ENCODE peak calls at places on chromosomes 16 and 17, in seven cellular contexts. F is mesendoderm, W is IMR-90, C is trophoblast cell, J is H9, R is mesenchymal stem cell, X is H1. Y is an unnamed sample.

GRCh38 chr17:69335018-69335417 is 8.1 kb upstream of the ABCA5 start:
- DNase-seq in C (peak; percentile 62), X (no peak), F (peak; percentile 76), J (no peak), W (peak; percentile 60), R (peak; percentile 50), Y (no peak)

GRCh38 chr17:64357191-64357981 is 33.3 kb downstream of the PECAM1 start:
- DNase-seq in F (peak; percentile 36), X (no peak), R (peak; percentile 91), J (peak; percentile 46), W (peak; percentile 94), C (peak; percentile 17), Y (no peak)

GRCh38 chr17:13671771-13672170 is 70.0 kb upstream of the HS3ST3A1 start:
- DNase-seq in C (no peak), F (peak; percentile 45), R (peak; percentile 41), J (no peak), X (no peak), W (no peak), Y (no peak)

GRCh38 chr16:82311528-82311927 is 141.5 kb upstream of the MPHOSPH6 start:
- DNase-seq in W (no peak), X (no peak), R (no peak), J (no peak), F (no peak), C (no peak), Y (no peak)

GRCh38 chr16:27817038-27817437 is 246.5 kb downstream of the GSG1L start:
- DNase-seq in F (no peak), C (no peak), J (no peak), X (no peak), W (no peak), R (no peak), Y (no peak)

GRCh38 chr16:85253127-85253941 is 141.1 kb upstream of the CIBAR2 start:
- DNase-seq in C (peak; percentile 53), W (peak; percentile 29), J (peak; percentile 82), F (peak; percentile 52), X (no peak), R (peak; percentile 52), Y (peak; percentile 63)

GRCh38 chr16:86540894-86541293 is 14.1 kb downstream of the MTHFSD start:
- DNase-seq in J (no peak), X (no peak), R (no peak), F (no peak), C (no peak), W (no peak), Y (no peak)

GRCh38 chr16:27432600-27432957 is 30.6 kb downstream of the IL21R start:
- DNase-seq in W (peak; percentile 82), R (peak; percentile 51), X (no peak), C (peak; percentile 82), J (peak; percentile 12), F (peak; percentile 83), Y (no peak)

GRCh38 chr17:8326591-8327583 is 12.8 kb upstream of the ODF4 start:
- DNase-seq in F (peak; percentile 49), C (no peak), X (no peak), J (no peak), R (peak; percentile 45), W (no peak), Y (no peak)

GRCh38 chr17:10292057-10292931 is 80.5 kb downstream of the MYH13 start:
- DNase-seq in R (peak; percentile 38), C (peak; percentile 76), F (peak; percentile 56), X (no peak), W (peak; percentile 26), J (no peak), Y (no peak)

GRCh38 chr16:80369559-80369958 is 171.2 kb upstream of the DYNLRB2 start:
- DNase-seq in F (peak; percentile 80), C (peak; percentile 58), W (peak; percentile 60), R (peak; percentile 21), X (peak; percentile 36), J (peak; percentile 61), Y (peak; percentile 59)

GRCh38 chr16:11691771-11692170 is 23.5 kb downstream of the SNN start:
- DNase-seq in J (no peak), X (no peak), C (no peak), R (no peak), W (no peak), F (no peak), Y (no peak)

GRCh38 chr17:28710948-28711722 is 553 bp downstream of the PROCA1 start:
- DNase-seq in C (peak; percentile 90), J (peak; percentile 99), R (peak; percentile 90), X (peak; percentile 83), F (peak; percentile 97), W (peak; percentile 85), Y (peak; percentile 93)

GRCh38 chr17:82984751-82985435 is 94.5 kb upstream of the METRNL start:
- DNase-seq in R (no peak), W (no peak), X (no peak), J (no peak), C (no peak), F (no peak), Y (no peak)

GRCh38 chr17:4604111-4604644 is 19.8 kb downstream of the SMTNL2 start:
- DNase-seq in W (peak; percentile 62), J (no peak), R (peak; percentile 43), C (peak; percentile 73), F (no peak), X (no peak), Y (no peak)

GRCh38 chr16:86455116-86455515 is 55.2 kb upstream of the FOXF1 start:
- DNase-seq in W (peak; percentile 100), J (no peak), C (no peak), R (peak; percentile 79), X (no peak), F (no peak), Y (no peak)

GRCh38 chr16:66928702-66929388 is 3.5 kb upstream of the RRAD start:
- DNase-seq in F (peak; percentile 42), J (peak; percentile 70), C (no peak), X (peak; percentile 34), R (peak; percentile 55), W (peak; percentile 35), Y (no peak)

GRCh38 chr16:4370570-4371480 is 823 bp upstream of the VASN start:
- DNase-seq in F (no peak), J (no peak), C (no peak), R (peak; percentile 99), W (peak; percentile 93), X (no peak), Y (no peak)

GRCh38 chr16:84138824-84139627 is 6.0 kb downstream of the HSDL1 start:
- DNase-seq in C (no peak), R (peak; percentile 66), W (peak; percentile 52), J (no peak), F (peak; percentile 72), X (no peak), Y (no peak)

GRCh38 chr17:61641715-61642114 is 50.7 kb upstream of the NACA2 start:
- DNase-seq in C (no peak), F (no peak), W (no peak), X (no peak), J (no peak), R (no peak), Y (no peak)

GRCh38 chr17:57604771-57605733 is 140.0 kb downstream of the CCDC182 start:
- DNase-seq in J (no peak), X (no peak), W (peak; percentile 55), R (peak; percentile 64), C (no peak), F (no peak), Y (no peak)

GRCh38 chr17:18954321-18954720 is 2.4 kb downstream of the SLC5A10 start:
- DNase-seq in F (no peak), W (no peak), X (no peak), C (no peak), J (no peak), R (no peak), Y (no peak)

GRCh38 chr17:42354956-42355843 is 33.0 kb downstream of the STAT3 start:
- DNase-seq in F (no peak), C (no peak), W (no peak), X (no peak), J (no peak), R (peak; percentile 39), Y (no peak)

GRCh38 chr17:27861979-27862378 is 31.2 kb downstream of the LYRM9 start:
- DNase-seq in R (no peak), C (peak; percentile 89), X (no peak), W (no peak), F (no peak), J (no peak), Y (no peak)

GRCh38 chr16:84836234-84836647 is 16.5 kb downstream of the CRISPLD2 start:
- DNase-seq in J (peak; percentile 78), C (no peak), W (peak; percentile 100), R (peak; percentile 99), X (peak; percentile 38), F (peak; percentile 90), Y (peak; percentile 51)

GRCh38 chr17:80191720-80192265 is 22.0 kb downstream of the CARD14 start:
- DNase-seq in C (no peak), X (no peak), J (no peak), W (no peak), F (no peak), R (no peak), Y (no peak)
- H2BK120ac ChIP-seq in C (no peak overlapping the region), X (no peak overlapping the region), J (no peak overlapping the region), W (no peak overlapping the region), F (no peak overlapping the region), R (no peak overlapping the region), Y (peak overlapping the region; percentile 85)

GRCh38 chr17:30570191-30570590 is 93.0 kb downstream of the GOSR1 start:
- DNase-seq in F (no peak), R (no peak), J (no peak), W (no peak), C (no peak), X (no peak), Y (no peak)
- H3K18ac ChIP-seq in F (no peak overlapping the region), R (no peak overlapping the region), J (no peak overlapping the region), W (no peak overlapping the region), C (no peak overlapping the region), X (no peak overlapping the region), Y (peak overlapping the region; percentile 64)

DNA sequence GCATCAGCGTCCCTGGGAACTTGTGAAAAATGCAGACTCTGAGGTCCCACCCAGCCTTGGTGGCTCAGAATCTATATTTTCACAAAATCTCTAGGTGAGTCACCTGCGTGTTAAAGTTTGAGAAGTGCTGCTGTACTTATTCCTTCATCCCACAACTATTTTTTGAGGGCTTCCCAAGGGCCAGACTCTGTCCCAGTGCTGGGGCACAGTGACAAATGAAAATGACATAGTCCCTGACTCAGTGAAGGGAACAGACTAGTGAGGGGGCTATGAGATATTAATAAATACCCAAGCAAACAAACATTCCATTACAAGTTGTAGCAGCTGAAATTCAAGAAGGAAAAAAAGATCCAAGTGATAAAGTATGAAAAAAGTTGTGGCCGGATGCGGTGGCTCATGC is 9.9 kb upstream of the EMP2 start:
- DNase-seq in J (no peak), C (no peak), X (no peak), R (no peak), W (no peak), F (no peak), Y (no peak)
- H2BK120ac ChIP-seq in J (no peak overlapping the region), C (no peak overlapping the region), X (no peak overlapping the region), R (no peak overlapping the region), W (no peak overlapping the region), F (no peak overlapping the region), Y (no peak overlapping the region)

DNA sequence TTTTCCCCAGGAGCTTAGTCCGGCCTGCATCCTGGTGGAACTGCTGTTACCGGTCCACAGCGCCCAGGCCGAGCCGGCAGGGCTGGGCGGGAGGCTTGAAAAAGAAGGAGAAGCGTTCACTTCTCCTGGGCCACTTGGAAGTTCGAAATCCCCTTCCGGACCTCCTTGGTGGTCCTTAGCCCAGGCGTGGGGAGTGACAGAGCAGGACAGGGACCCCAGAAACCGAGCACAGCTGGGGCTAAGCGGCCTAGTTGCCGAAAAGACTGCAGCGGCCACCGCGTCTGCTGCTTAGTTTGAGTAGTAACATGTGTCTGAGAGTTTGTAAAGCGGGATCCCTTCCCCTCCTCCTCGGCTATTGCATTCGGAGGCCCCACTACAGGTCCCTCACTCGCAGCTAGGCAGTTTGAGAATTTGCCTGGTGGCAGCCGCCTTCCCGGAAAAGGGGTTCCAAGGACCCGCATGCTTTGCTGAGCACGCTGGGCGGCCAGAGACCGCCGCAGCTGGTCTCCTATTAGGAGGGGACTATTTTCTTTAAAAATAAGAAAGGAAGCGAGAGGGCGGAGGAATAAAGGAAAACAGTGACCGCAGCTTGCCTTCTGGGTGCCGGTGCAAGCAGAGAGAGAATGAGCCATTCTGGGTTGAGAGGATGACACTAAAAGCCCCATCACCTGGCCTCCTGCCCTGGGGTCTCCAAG is 980 bp upstream of the HOXB5 start:
- DNase-seq in R (peak; percentile 81), F (no peak), C (no peak), X (no peak), W (peak; percentile 63), J (no peak), Y (no peak)
- H3K18ac ChIP-seq in R (peak overlapping the region; percentile 94), F (no peak overlapping the region), C (no peak overlapping the region), X (no peak overlapping the region), W (peak overlapping the region; percentile 58), J (no peak overlapping the region), Y (no peak overlapping the region)

Y was measured in neuronal stem cell.